ENCODE peak calls at places on chromosomes 7 and 10, in six cellular contexts. J, E, X, K, S and F are unnamed samples.

GRCh38 chr10:35025916-35026315 is 64.2 kb downstream of the CUL2 start:
- DNase-seq in X (no peak), K (no peak), S (no peak), E (no peak), J (no peak), F (no peak)

GRCh38 chr10:79434223-79434687 is 11.2 kb downstream of the ZCCHC24 start:
- DNase-seq in J (no peak), X (no peak), K (no peak), S (no peak), E (no peak), F (no peak)

GRCh38 chr10:55631071-55631654 is 729.9 kb downstream of the ZWINT start:
- DNase-seq in S (no peak), J (peak), K (no peak), X (no peak), E (peak), F (no peak)

GRCh38 chr10:74738985-74739567 is 87.3 kb upstream of the KAT6B start:
- DNase-seq in E (no peak), J (no peak), X (no peak), K (no peak), S (peak), F (no peak)

GRCh38 chr10:78178940-78179339 is 145.3 kb downstream of the RPS24 start:
- DNase-seq in J (no peak), K (no peak), S (no peak), E (no peak), X (no peak), F (no peak)

GRCh38 chr10:34627331-34627730 is 187.8 kb downstream of the PARD3 start:
- DNase-seq in J (no peak), X (no peak), S (no peak), E (no peak), K (no peak), F (no peak)

GRCh38 chr10:62270020-62270419 is 1.4 kb upstream of the RTKN2 start:
- DNase-seq in X (no peak), J (no peak), S (peak), E (no peak), K (no peak), F (no peak)

GRCh38 chr7:117323877-117324699 is 1.2 kb upstream of the WNT2 start:
- DNase-seq in K (no peak), E (peak), J (peak), X (no peak), S (no peak), F (no peak)

GRCh38 chr10:28734940-28735759 is 57.8 kb downstream of the BAMBI start:
- DNase-seq in E (peak), S (no peak), K (no peak), X (no peak), J (no peak), F (no peak)

GRCh38 chr10:112986791-112987190 is 36.7 kb downstream of the TCF7L2 start:
- DNase-seq in S (no peak), E (no peak), K (no peak), J (no peak), X (no peak), F (no peak)

GRCh38 chr7:40403664-40404476 is 269.1 kb downstream of the SUGCT start:
- DNase-seq in S (no peak), X (no peak), K (no peak), J (no peak), E (no peak), F (no peak)

GRCh38 chr7:64625114-64626082 is 40.5 kb upstream of the ZNF107 start:
- DNase-seq in S (peak), X (no peak), E (peak), K (no peak), J (no peak), F (no peak)

GRCh38 chr10:72186213-72186612 is 29.6 kb upstream of the ANAPC16 start:
- DNase-seq in S (no peak), K (no peak), E (no peak), J (no peak), X (no peak), F (no peak)

GRCh38 chr7:145928937-145929336 is 187.7 kb upstream of the CNTNAP2 start:
- DNase-seq in K (no peak), S (no peak), J (no peak), X (no peak), E (no peak), F (no peak)

GRCh38 chr10:95330966-95331453 is 40.2 kb upstream of the PDLIM1 start:
- DNase-seq in E (no peak), J (no peak), S (no peak), K (no peak), X (no peak), F (no peak)

GRCh38 chr10:4215485-4215884 is 430.5 kb upstream of the KLF6 start:
- DNase-seq in S (no peak), X (no peak), J (no peak), E (no peak), K (no peak), F (no peak)

GRCh38 chr10:23120001-23120934 is 24.9 kb downstream of the MSRB2 start:
- DNase-seq in E (peak), J (no peak), X (no peak), K (no peak), S (no peak), F (no peak)

GRCh38 chr7:7183061-7183832 is 903 bp downstream of the C1GALT1 start:
- DNase-seq in X (peak), J (no peak), K (no peak), S (peak), E (peak), F (peak)

GRCh38 chr10:60870803-60871202 is 73.2 kb downstream of the RHOBTB1 start:
- DNase-seq in K (no peak), X (no peak), S (no peak), E (no peak), J (no peak), F (no peak)

GRCh38 chr10:130341325-130341724 is 205.1 kb downstream of the GLRX3 start:
- DNase-seq in X (no peak), E (peak), J (peak), K (no peak), S (peak), F (no peak)

GRCh38 chr7:120639884-120640283 is 218.1 kb downstream of the TSPAN12 start:
- DNase-seq in S (no peak), X (no peak), J (no peak), K (no peak), E (no peak), F (no peak)

GRCh38 chr7:4834601-4835397 is 27.0 kb downstream of the PAPOLB start:
- DNase-seq in J (no peak), E (no peak), S (no peak), X (no peak), K (no peak), F (no peak)

GRCh38 chr10:91194497-91195179 is 25.8 kb upstream of the PCGF5 start:
- DNase-seq in K (no peak), X (peak), J (no peak), E (no peak), S (no peak), F (peak)

GRCh38 chr7:137949416-137950262 is 52.2 kb downstream of the CREB3L2 start:
- DNase-seq in X (no peak), J (no peak), K (no peak), E (no peak), S (no peak), F (no peak)

GRCh38 chr7:117193564-117193963 is 129.3 kb downstream of the WNT2 start:
- DNase-seq in K (no peak), E (no peak), J (no peak), X (no peak), S (no peak), F (no peak)

GRCh38 chr7:5231811-5232484 is 41.9 kb downstream of the WIPI2 start:
- DNase-seq in S (peak), K (no peak), J (no peak), E (no peak), X (no peak), F (no peak)

GRCh38 chr10:29681700-29682444 is 47.1 kb upstream of the SVIL start:
- DNase-seq in K (no peak), E (no peak), J (no peak), S (peak), X (no peak), F (peak)

GRCh38 chr10:126959431-126959830 is 54.2 kb downstream of the DOCK1 start:
- DNase-seq in S (no peak), X (no peak), J (no peak), E (no peak), K (no peak), F (no peak)

GRCh38 chr7:55307123-55307916 is 57.8 kb upstream of the LANCL2 start:
- DNase-seq in E (no peak), S (no peak), K (no peak), J (no peak), X (no peak), F (no peak)

GRCh38 chr10:132194726-132195125 is 8.0 kb downstream of the DPYSL4 start:
- DNase-seq in S (no peak), J (no peak), X (no peak), E (no peak), K (no peak), F (no peak)

GRCh38 chr7:112908106-112908505 is 117.9 kb upstream of the TMEM168 start:
- DNase-seq in X (no peak), J (no peak), K (no peak), E (no peak), S (no peak), F (no peak)

GRCh38 chr10:58952162-58952561 is 224.3 kb upstream of the PHYHIPL start:
- DNase-seq in E (no peak), X (no peak), K (no peak), S (no peak), J (no peak), F (no peak)

GRCh38 chr10:104472505-104472904 is 118.9 kb downstream of the CFAP58 start:
- DNase-seq in K (no peak), X (no peak), S (no peak), J (no peak), E (no peak), F (no peak)

GRCh38 chr7:54839538-54840213 is 80.7 kb upstream of the SEC61G start:
- DNase-seq in S (no peak), X (no peak), E (peak), K (no peak), J (peak), F (no peak)

GRCh38 chr7:18693401-18693800 is 197.9 kb downstream of the HDAC9 start:
- DNase-seq in S (no peak), E (peak), J (no peak), K (no peak), X (no peak), F (no peak)

GRCh38 chr10:17109475-17110207 is 20.0 kb downstream of the CUBN start:
- DNase-seq in E (no peak), J (no peak), S (no peak), K (no peak), X (no peak), F (no peak)

GRCh38 chr7:29342761-29343160 is 148.2 kb downstream of the CHN2 start:
- DNase-seq in J (no peak), E (no peak), X (no peak), K (no peak), S (no peak), F (no peak)

GRCh38 chr10:31940839-31941653 is 12.4 kb upstream of the ARHGAP12 start:
- DNase-seq in K (no peak), S (peak), J (no peak), X (no peak), E (peak), F (no peak)